ENCODE peak calls at places on chromosomes 16 and 17, in ten cellular contexts. H, X, E, U, C, Z, W, B, Q and O are unnamed samples.

GRCh38 chr16:49855822-49856740 is at the start of gene ZNF423:
- DNase-seq in H (no peak), X (no peak), E (no peak), U (no peak), C (no peak), Z (no peak), W (no peak), B (no peak), Q (peak; percentile 29), O (no peak)

GRCh38 chr17:6936370-6937028 is 59.4 kb upstream of the ALOX12 start:
- DNase-seq in H (no peak), X (peak; percentile 40), E (no peak), U (peak; percentile 43), C (no peak), Z (no peak), W (no peak), B (no peak), Q (peak; percentile 70), O (no peak)

GRCh38 chr16:72948238-72948559 is 99.7 kb downstream of the ZFHX3 start:
- DNase-seq in H (no peak), X (no peak), E (no peak), U (no peak), C (no peak), Z (no peak), W (no peak), B (no peak), Q (no peak), O (no peak)

GRCh38 chr17:67647482-67647881 is 70.3 kb upstream of the NOL11 start:
- DNase-seq in H (no peak), X (no peak), E (no peak), U (no peak), C (no peak), Z (no peak), W (no peak), B (no peak), Q (no peak), O (no peak)

GRCh38 chr16:88059701-88060386 is 108.6 kb downstream of the BANP start:
- DNase-seq in H (no peak), X (no peak), E (no peak), U (no peak), C (no peak), Z (no peak), W (no peak), B (no peak), Q (no peak), O (no peak)

GRCh38 chr16:18984425-18985005 is 781 bp downstream of the TMC7 start:
- DNase-seq in H (no peak), X (no peak), E (no peak), U (no peak), C (peak; percentile 38), Z (no peak), W (no peak), B (no peak), Q (no peak), O (no peak)

GRCh38 chr17:67493811-67494210 is 116.7 kb downstream of the PITPNC1 start:
- DNase-seq in H (no peak), X (no peak), E (no peak), U (no peak), C (no peak), Z (no peak), W (no peak), B (no peak), Q (no peak), O (no peak)

GRCh38 chr17:3754458-3755334 is 31.0 kb downstream of the HASPIN start:
- DNase-seq in H (no peak), X (peak; percentile 93), E (no peak), U (no peak), C (peak; percentile 58), Z (peak; percentile 35), W (peak; percentile 99), B (peak; percentile 60), Q (peak; percentile 58), O (no peak)

GRCh38 chr17:10018461-10018891 is 113.4 kb upstream of the RCVRN start:
- DNase-seq in H (no peak), X (no peak), E (no peak), U (no peak), C (no peak), Z (no peak), W (no peak), B (peak; percentile 23), Q (no peak), O (no peak)

GRCh38 chr17:17568772-17569195 is 22.7 kb downstream of the PEMT start:
- DNase-seq in H (no peak), X (peak; percentile 79), E (peak; percentile 50), U (no peak), C (peak; percentile 64), Z (peak; percentile 20), W (no peak), B (peak; percentile 65), Q (peak; percentile 51), O (no peak)

GRCh38 chr16:1080801-1081733 is 8.5 kb downstream of the SSTR5 start:
- DNase-seq in H (no peak), X (no peak), E (no peak), U (no peak), C (no peak), Z (peak; percentile 40), W (no peak), B (no peak), Q (no peak), O (no peak)

GRCh38 chr17:6070895-6071511 is 824 bp downstream of the WSCD1 start:
- DNase-seq in H (no peak), X (no peak), E (no peak), U (no peak), C (peak; percentile 23), Z (peak; percentile 18), W (no peak), B (no peak), Q (no peak), O (no peak)

GRCh38 chr17:58525239-58525638 is 10.8 kb upstream of the MTMR4 start:
- DNase-seq in H (peak; percentile 68), X (no peak), E (no peak), U (peak; percentile 65), C (no peak), Z (no peak), W (no peak), B (no peak), Q (peak; percentile 89), O (no peak)

GRCh38 chr17:58200024-58200633 is 7.6 kb downstream of the EPX start:
- DNase-seq in H (peak; percentile 14), X (peak; percentile 64), E (peak; percentile 52), U (no peak), C (peak; percentile 80), Z (peak; percentile 28), W (no peak), B (peak; percentile 58), Q (peak; percentile 64), O (peak; percentile 27)

GRCh38 chr17:40530988-40531971 is 29.9 kb upstream of the TNS4 start:
- DNase-seq in H (no peak), X (no peak), E (no peak), U (peak; percentile 16), C (no peak), Z (no peak), W (no peak), B (no peak), Q (no peak), O (no peak)

GRCh38 chr16:73062640-73063283 is 14.8 kb upstream of the ZFHX3 start:
- DNase-seq in H (no peak), X (no peak), E (no peak), U (no peak), C (no peak), Z (no peak), W (no peak), B (no peak), Q (no peak), O (no peak)